ENCODE peak calls at places on chromosome 16, in five cellular contexts. O is spleen, V is adrenal gland, Z is suprapubic skin, T is PC-9. L is an unnamed sample. For H3K36me3, the result is how much of the 10 kb centered on the place peaks cover.

GRCh38 chr16:79673635-79674034 is 73.1 kb upstream of the MAF start:
- DNase-seq in O (no peak), V (no peak), Z (no peak), T (no peak), L (no peak)

GRCh38 chr16:85430523-85431381 is 182.4 kb upstream of the GSE1 start:
- DNase-seq in O (peak), V (no peak), Z (no peak), T (no peak), L (no peak)

GRCh38 chr16:2043296-2043979 is 4.2 kb downstream of the NTHL1 start:
- DNase-seq in O (no peak), V (no peak), Z (peak), T (no peak), L (no peak)

GRCh38 chr16:89860747-89861304 is 12.6 kb upstream of the TCF25 start:
- DNase-seq in O (peak), V (peak), Z (no peak), T (peak), L (no peak)

GRCh38 chr16:23081675-23082119 is 67.6 kb downstream of the USP31 start:
- DNase-seq in O (no peak), V (no peak), Z (no peak), T (no peak), L (no peak)

GRCh38 chr16:84687715-84688114 is 12.1 kb upstream of the USP10 start:
- DNase-seq in O (no peak), V (no peak), Z (no peak), T (no peak), L (peak)

GRCh38 chr16:72952404-72953301 is 95.3 kb downstream of the ZFHX3 start:
- DNase-seq in O (no peak), V (peak), Z (no peak), T (no peak), L (peak)

GRCh38 chr16:73068546-73069401 is 20.8 kb upstream of the ZFHX3 start:
- DNase-seq in O (no peak), V (peak), Z (peak), T (peak), L (peak)

GRCh38 chr16:68893710-68894705 is 50.7 kb downstream of the TANGO6 start:
- DNase-seq in O (no peak), V (no peak), Z (no peak), T (no peak), L (peak)

GRCh38 chr16:76583466-76583865 is 306.3 kb downstream of the CNTNAP4 start:
- DNase-seq in O (no peak), V (peak), Z (no peak), T (no peak), L (no peak)

GRCh38 chr16:28067604-28068382 is 4.3 kb upstream of the GSG1L start:
- DNase-seq in O (no peak), V (no peak), Z (no peak), T (no peak), L (no peak)

GRCh38 chr16:23957287-23957686 is 121.5 kb downstream of the PRKCB start:
- DNase-seq in O (no peak), V (no peak), Z (no peak), T (no peak), L (no peak)

GRCh38 chr16:86918637-86919036 is 340.3 kb downstream of the FOXL1 start:
- DNase-seq in O (no peak), V (no peak), Z (no peak), T (no peak), L (no peak)

GRCh38 chr16:2777231-2777902 is at the start of gene ELOB:
- DNase-seq in O (peak), V (peak), Z (peak), T (peak), L (no peak)

GRCh38 chr16:1614226-1615102 is 2.3 kb downstream of the CRAMP1 start:
- DNase-seq in O (peak), V (peak), Z (no peak), T (no peak), L (no peak)

GRCh38 chr16:21264226-21265036 is 13.7 kb downstream of the CRYM start:
- DNase-seq in O (no peak), V (no peak), Z (no peak), T (no peak), L (no peak)

GRCh38 chr16:11456741-11457140 is 111.5 kb downstream of the RMI2 start:
- DNase-seq in O (peak), V (no peak), Z (no peak), T (no peak), L (no peak)

GRCh38 chr16:84598391-84598750 is 19.5 kb downstream of the COTL1 start:
- DNase-seq in O (peak), V (no peak), Z (no peak), T (no peak), L (no peak)

GRCh38 chr16:47853635-47854034 is 302.2 kb downstream of the ABCC12 start:
- DNase-seq in O (no peak), V (no peak), Z (no peak), T (no peak), L (no peak)

GRCh38 chr16:23071202-23072083 is 77.8 kb downstream of the USP31 start:
- DNase-seq in O (no peak), V (no peak), Z (no peak), T (no peak), L (no peak)

GRCh38 chr16:11303405-11304138 is 22.4 kb upstream of the PRM1 start:
- DNase-seq in O (no peak), V (peak), Z (no peak), T (peak), L (no peak)

GRCh38 chr16:83215417-83216001 is 588.7 kb downstream of the CDH13 start:
- DNase-seq in O (no peak), V (peak), Z (no peak), T (no peak), L (no peak)

GRCh38 chr16:76931186-76931585 is 259.8 kb upstream of the MON1B start:
- DNase-seq in O (no peak), V (no peak), Z (no peak), T (no peak), L (no peak)

GRCh38 chr16:1788708-1789100 is 4.8 kb downstream of the IGFALS start:
- DNase-seq in O (peak), V (no peak), Z (peak), T (no peak), L (no peak)

GRCh38 chr16:88566158-88566557 is 4.0 kb upstream of the ZC3H18 start:
- DNase-seq in O (no peak), V (no peak), Z (no peak), T (no peak), L (no peak)

GRCh38 chr16:85330694-85331188 is 218.5 kb upstream of the CIBAR2 start:
- DNase-seq in O (no peak), V (peak), Z (no peak), T (peak), L (peak)

GRCh38 chr16:49556252-49557069 is 182.9 kb downstream of the C16orf78 start:
- DNase-seq in O (peak), V (no peak), Z (no peak), T (no peak), L (no peak)

GRCh38 chr16:86252596-86252995 is 257.7 kb upstream of the FOXF1 start:
- DNase-seq in O (peak), V (peak), Z (no peak), T (no peak), L (no peak)

DNA sequence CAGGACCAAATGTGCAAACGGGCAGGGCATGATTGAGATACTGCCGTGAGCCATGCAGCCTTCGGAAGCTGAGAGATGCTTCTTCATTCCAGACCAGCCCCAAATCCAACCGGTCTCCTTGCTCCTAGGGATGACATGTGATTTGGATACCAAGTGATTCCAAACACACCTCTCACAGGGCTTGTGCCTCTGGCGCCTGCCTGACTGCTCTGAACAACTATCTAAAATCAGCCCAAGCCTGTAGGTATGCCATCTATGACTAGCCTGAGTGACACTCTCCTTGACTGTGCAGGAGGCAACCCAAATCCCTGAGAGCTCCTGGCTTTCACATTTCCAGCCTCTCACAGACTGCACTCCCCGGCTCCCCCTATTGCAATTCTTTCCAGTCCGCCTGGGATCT is 20.3 kb downstream of the DYNC1LI2 start:
- DNase-seq in O (no peak), V (no peak), Z (no peak), T (no peak), L (no peak)
- H3K36me3 ChIP-seq in O (half or more), V (half or more), Z (half or more), T (under half), L (under half)

GRCh38 chr16:14304891-14305459 is 233.9 kb downstream of the MRTFB start:
- DNase-seq in O (peak), V (no peak), Z (no peak), T (no peak), L (no peak)
- H3K4me3 ChIP-seq in O (no peak), V (peak), Z (peak), T (peak), L (no peak)

GRCh38 chr16:30108059-30108855 is 5.1 kb downstream of the GDPD3 start:
- DNase-seq in O (no peak), V (no peak), Z (no peak), T (no peak), L (no peak)
- TF ChIP-seq CTCF in O (no peak), V (no peak), Z (no peak), T (no peak), L (no peak)

GRCh38 chr16:50607970-50608557 is 59.9 kb downstream of the NKD1 start:
- DNase-seq in O (no peak), V (no peak), Z (no peak), T (no peak), L (no peak)

GRCh38 chr16:50605733-50606430 is 57.7 kb downstream of the NKD1 start:
- DNase-seq in O (no peak), V (no peak), Z (no peak), T (no peak), L (no peak)

GRCh38 chr16:50606431-50607050 is 58.3 kb downstream of the NKD1 start:
- DNase-seq in O (no peak), V (no peak), Z (no peak), T (no peak), L (no peak)

GRCh38 chr16:50607447-50607846 is 59.3 kb downstream of the NKD1 start:
- DNase-seq in O (no peak), V (no peak), Z (no peak), T (no peak), L (no peak)

DNA sequence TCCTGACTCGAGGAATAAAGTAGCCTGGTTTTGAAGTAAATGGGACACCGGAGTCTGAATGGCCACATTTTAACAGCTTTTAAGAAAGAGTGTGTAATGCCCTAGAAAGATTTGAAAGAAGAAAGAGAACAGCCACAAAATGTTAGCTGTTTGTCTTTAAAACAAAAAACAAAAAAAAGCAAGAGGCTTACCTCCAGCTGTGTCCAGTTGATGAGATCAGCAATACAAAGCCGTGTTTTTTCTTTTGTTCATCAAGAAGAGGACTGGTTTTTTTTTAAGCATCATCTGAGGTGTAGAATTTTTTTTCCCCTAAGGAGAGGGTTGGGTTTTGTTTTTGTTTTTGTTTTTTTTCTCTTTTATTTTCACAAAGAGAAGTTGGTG is 58.8 kb downstream of the NKD1 start:
- DNase-seq in O (no peak), V (no peak), Z (no peak), T (no peak), L (no peak)
- H3K36me3 ChIP-seq in O (under half), V (under half), Z (under half), T (under half), L (under half)

DNA sequence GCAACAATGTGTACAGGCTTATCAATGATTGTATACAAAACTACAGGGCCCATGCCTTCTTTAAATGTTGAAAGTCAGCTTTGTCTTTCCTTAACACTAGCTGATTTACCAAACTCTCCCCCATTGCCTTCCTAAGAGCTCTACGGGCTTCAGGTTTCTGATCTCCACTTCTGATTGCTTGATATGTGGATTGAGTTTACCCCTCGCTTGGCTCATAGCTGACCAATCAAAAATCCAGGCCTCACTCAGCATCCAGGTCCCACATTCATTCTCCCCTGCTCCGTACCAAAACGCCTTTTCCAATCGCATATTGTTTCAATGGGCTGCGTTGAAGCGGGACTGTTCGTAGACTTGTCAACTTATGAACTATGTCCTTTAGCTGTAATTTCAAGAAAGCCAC is 195.1 kb upstream of the TOX3 start:
- DNase-seq in O (no peak), V (no peak), Z (no peak), T (no peak), L (no peak)
- H3K4me3 ChIP-seq in O (no peak), V (no peak), Z (no peak), T (no peak), L (no peak)

GRCh38 chr16:54930034-54930938 is at the start of gene IRX5:
- DNase-seq in O (peak), V (peak), Z (peak), T (peak), L (peak)
- TF ChIP-seq CTCF in O (no peak), V (no peak), Z (peak), T (no peak), L (no peak)

GRCh38 chr16:25138130-25138529 is 26.6 kb downstream of the LCMT1 start:
- DNase-seq in O (no peak), V (no peak), Z (no peak), T (no peak), L (no peak)
- H3K36me3 ChIP-seq in O (half or more), V (under half), Z (half or more), T (under half), L (under half)

GRCh38 chr16:10180771-10181163 is 1.5 kb downstream of the GRIN2A start:
- DNase-seq in O (peak), V (peak), Z (no peak), T (no peak), L (no peak)

GRCh38 chr16:10180042-10180770 is 2.0 kb downstream of the GRIN2A start:
- DNase-seq in O (no peak), V (no peak), Z (no peak), T (no peak), L (no peak)

GRCh38 chr16:10181196-10182162 is 749 bp downstream of the GRIN2A start:
- DNase-seq in O (peak), V (peak), Z (no peak), T (no peak), L (no peak)

GRCh38 chr16:10183606-10183959 is 1.4 kb upstream of the GRIN2A start:
- DNase-seq in O (no peak), V (no peak), Z (no peak), T (no peak), L (no peak)

GRCh38 chr16:10182186-10182683 is at the start of gene GRIN2A:
- DNase-seq in O (no peak), V (no peak), Z (no peak), T (no peak), L (no peak)
- H3K4me3 ChIP-seq in O (peak), V (peak), Z (peak), T (no peak), L (peak)

L was measured in kidney epithelial cell.